ENCODE peak calls at places on chromosomes 4 and X, in eight cellular contexts. W is tibial artery, C is GM20000, A is cardiac muscle cell, E is WTC11, J is HFF-Myc, T is heart left ventricle, O is neural crest cell. Z is an unnamed sample.

GRCh38 chr4:26321326-26322276 is 787 bp downstream of the RBPJ start:
- DNase-seq in O (peak), A (peak), E (peak), W (peak), C (peak), J (no peak), T (peak), Z (peak)

GRCh38 chrX:68355629-68355920 is 77.7 kb downstream of the OPHN1 start:
- DNase-seq in E (no peak), C (no peak), T (no peak), J (no peak), A (no peak), W (no peak), O (no peak), Z (no peak)

GRCh38 chrX:40098264-40099045 is 697 bp upstream of the BCOR start:
- DNase-seq in E (peak), O (no peak), A (peak), T (peak), W (no peak), C (peak), J (no peak), Z (peak)

GRCh38 chr4:108725457-108725856 is 37.4 kb downstream of the ETNPPL start:
- DNase-seq in T (no peak), W (no peak), C (no peak), J (no peak), E (no peak), A (no peak), O (no peak), Z (no peak)

GRCh38 chr4:102778720-102779119 is 18.0 kb upstream of the MANBA start:
- DNase-seq in E (no peak), W (no peak), T (no peak), A (no peak), O (no peak), J (no peak), C (no peak), Z (no peak)

GRCh38 chr4:84804126-84804525 is 162.4 kb downstream of the WDFY3 start:
- DNase-seq in T (no peak), J (no peak), W (no peak), A (peak), E (no peak), C (no peak), O (no peak), Z (no peak)

GRCh38 chrX:134894373-134894895 is 96.4 kb upstream of the SMIM10 start:
- DNase-seq in E (no peak), T (no peak), C (no peak), J (no peak), W (no peak), O (no peak), A (no peak), Z (no peak)

GRCh38 chrX:112235547-112235946 is 153.0 kb upstream of the TRPC5 start:
- DNase-seq in O (no peak), W (no peak), E (no peak), J (no peak), T (no peak), C (no peak), A (no peak), Z (peak)

GRCh38 chrX:120299928-120300327 is 11.3 kb downstream of the TMEM255A start:
- DNase-seq in T (no peak), O (no peak), W (no peak), A (no peak), E (no peak), C (no peak), J (no peak), Z (no peak)

GRCh38 chr4:81506731-81507130 is 35.0 kb upstream of the RASGEF1B start:
- DNase-seq in J (no peak), C (peak), T (no peak), A (no peak), O (no peak), W (no peak), E (no peak), Z (no peak)

GRCh38 chr4:8108261-8108660 is 50.4 kb downstream of the ABLIM2 start:
- DNase-seq in T (no peak), E (no peak), J (no peak), C (no peak), O (no peak), A (no peak), W (no peak), Z (no peak)

GRCh38 chr4:53786632-53787031 is 195.3 kb upstream of the LNX1 start:
- DNase-seq in A (peak), C (no peak), J (peak), E (no peak), O (no peak), T (no peak), W (no peak), Z (no peak)

GRCh38 chr4:182478475-182478874 is 235.3 kb downstream of the TENM3 start:
- DNase-seq in A (peak), C (peak), W (no peak), O (no peak), T (no peak), E (no peak), J (peak), Z (no peak)

GRCh38 chr4:98509641-98510170 is 148.7 kb downstream of the TSPAN5 start:
- DNase-seq in E (no peak), J (no peak), O (no peak), W (no peak), A (no peak), C (no peak), T (no peak), Z (no peak)

GRCh38 chr4:14155803-14156202 is 528.3 kb upstream of the BOD1L1 start:
- DNase-seq in O (no peak), T (no peak), C (no peak), E (no peak), W (no peak), J (no peak), A (no peak), Z (no peak)

GRCh38 chr4:3208826-3209225 is 40.1 kb upstream of the MSANTD1 start:
- DNase-seq in C (no peak), A (no peak), W (no peak), J (no peak), O (no peak), E (no peak), T (no peak), Z (no peak)
- TF ChIP-seq CTCF in C (no peak), A (no peak), W (no peak), J (no peak), O (no peak), E (no peak), T (no peak), Z (no peak)

DNA sequence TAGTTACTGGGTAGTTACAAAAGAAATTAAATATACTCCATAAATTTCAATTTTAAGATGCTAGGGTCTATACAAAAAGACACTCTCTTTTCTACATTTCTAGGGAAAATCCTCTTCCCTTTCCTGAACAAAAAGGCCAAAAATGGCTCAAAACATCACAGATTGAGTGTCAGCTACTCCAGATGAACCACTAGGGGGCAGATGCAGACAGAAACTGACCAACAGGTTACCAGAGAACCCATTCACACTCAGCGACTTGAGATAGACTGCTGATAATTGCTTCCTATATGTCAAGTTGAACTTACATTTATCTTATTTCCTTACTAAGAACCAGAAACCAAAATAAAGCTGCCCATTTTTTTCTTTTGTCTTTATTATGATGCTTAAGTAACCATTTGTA is 83.4 kb upstream of the MID1IP1 start:
- DNase-seq in W (no peak), C (peak), J (peak), E (no peak), A (peak), O (no peak), T (no peak), Z (no peak)
- TF ChIP-seq CTCF in W (no peak), C (peak), J (peak), E (peak), A (peak), O (peak), T (peak), Z (peak)

GRCh38 chr4:122827258-122827887 is 742 bp downstream of the FGF2 start:
- DNase-seq in E (peak), C (peak), W (no peak), J (no peak), A (peak), O (peak), T (peak), Z (no peak)
- TF ChIP-seq CTCF in E (no peak), C (no peak), W (no peak), J (no peak), A (peak), O (no peak), T (peak), Z (no peak)

GRCh38 chrX:133045986-133046385 is 50.9 kb downstream of the USP26 start:
- DNase-seq in T (no peak), A (no peak), E (no peak), W (no peak), J (no peak), C (no peak), O (no peak), Z (no peak)
- TF ChIP-seq CTCF in T (peak), A (no peak), E (no peak), W (peak), J (no peak), C (no peak), O (peak), Z (no peak)

GRCh38 chr4:9927317-9928007 is 93.8 kb downstream of the SLC2A9 start:
- DNase-seq in C (no peak), E (no peak), A (no peak), J (no peak), W (no peak), O (no peak), T (no peak), Z (no peak)
- TF ChIP-seq CTCF in C (no peak), E (no peak), A (no peak), J (no peak), W (no peak), O (no peak), T (peak), Z (no peak)

GRCh38 chr4:39435875-39436563 is 22.7 kb downstream of the RPL9 start:
- DNase-seq in W (no peak), E (no peak), A (no peak), O (no peak), C (no peak), T (no peak), J (no peak), Z (no peak)
- TF ChIP-seq CTCF in W (no peak), E (no peak), A (no peak), O (no peak), C (no peak), T (peak), J (no peak), Z (no peak)

DNA sequence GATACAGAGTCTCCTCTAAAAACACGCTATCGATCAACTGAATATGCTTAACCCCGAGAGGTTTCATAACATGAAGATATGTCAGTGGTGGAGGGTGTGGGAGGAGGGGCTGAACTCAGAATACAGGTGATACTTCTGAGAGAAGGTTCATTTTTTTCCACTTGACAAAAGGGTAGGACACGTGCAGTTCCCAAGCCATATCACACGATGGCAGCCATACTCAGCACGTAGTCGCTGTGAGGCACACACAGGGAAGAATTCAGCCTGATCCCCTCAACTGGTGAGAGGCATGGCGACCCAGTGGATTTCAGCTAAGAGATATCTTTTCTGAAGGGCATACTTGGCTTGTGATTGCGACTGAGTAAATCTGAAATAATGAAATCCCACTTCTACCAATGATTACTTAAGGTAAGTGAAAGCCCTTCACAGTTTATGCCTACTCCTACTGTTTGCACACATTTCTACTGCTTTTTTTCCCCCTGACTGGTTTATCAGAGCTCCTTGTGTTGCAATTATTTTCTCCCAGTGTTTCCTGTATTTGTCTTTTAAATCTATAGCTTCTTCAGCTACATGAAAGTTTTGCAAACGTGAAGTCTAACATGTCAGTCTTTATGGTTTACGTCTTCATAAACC is 133.1 kb downstream of the CORIN start:
- DNase-seq in T (peak), E (peak), A (peak), J (no peak), C (peak), O (peak), W (no peak), Z (peak)
- TF ChIP-seq CTCF in T (peak), E (no peak), A (peak), J (peak), C (peak), O (peak), W (no peak), Z (no peak)

GRCh38 chr4:45437381-45437780 is 686.5 kb downstream of the GABRG1 start:
- DNase-seq in O (no peak), W (no peak), J (no peak), T (no peak), E (no peak), A (no peak), C (no peak), Z (no peak)

GRCh38 chr4:45438047-45438446 is 685.8 kb downstream of the GABRG1 start:
- DNase-seq in J (no peak), O (no peak), A (peak), C (no peak), T (no peak), W (no peak), E (no peak), Z (no peak)

GRCh38 chr4:45442466-45442865 is 681.4 kb downstream of the GABRG1 start:
- DNase-seq in T (no peak), C (no peak), A (peak), J (no peak), O (no peak), W (no peak), E (no peak), Z (no peak)
- TF ChIP-seq CTCF in T (peak), C (no peak), A (peak), J (no peak), O (peak), W (no peak), E (peak), Z (peak)

DNA sequence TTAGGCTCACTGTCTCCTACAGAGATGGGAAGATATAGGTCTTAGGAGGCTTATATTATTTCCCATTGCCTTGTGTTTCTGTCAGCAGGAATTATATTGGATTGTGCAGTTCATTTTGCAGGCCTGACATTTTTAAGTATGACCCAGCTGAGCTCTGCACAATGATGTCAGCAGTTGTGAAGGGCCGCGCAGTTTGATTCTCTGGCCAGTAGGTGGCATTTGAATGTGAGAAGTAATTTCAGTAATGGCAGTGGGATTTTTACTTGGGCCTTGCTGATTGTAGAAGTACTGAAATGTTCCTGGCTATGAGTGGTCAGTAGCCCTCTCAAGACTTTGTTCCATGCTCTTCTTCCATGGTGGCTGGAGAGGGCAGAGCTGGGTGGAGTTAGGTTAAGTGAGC is 247.2 kb upstream of the MTMR8 start:
- DNase-seq in C (no peak), W (no peak), O (no peak), J (no peak), E (peak), T (no peak), A (no peak), Z (no peak)
- TF ChIP-seq CTCF in C (no peak), W (no peak), O (peak), J (no peak), E (no peak), T (no peak), A (no peak), Z (no peak)